ENCODE peak calls at places on chromosomes 5 and 9, in nine cellular contexts. P is left ventricle myocardium inferior, G is kidney tubule cell, Q is GM23248, E is amygdala, I is NCI-H1694, O is GM04504, X is NCI-H1105, U is NCI-H524. F is an unnamed sample.

GRCh38 chr5:36712719-36713118 is 106.3 kb downstream of the SLC1A3 start:
- DNase-seq in P (no peak), G (no peak), Q (no peak), E (no peak), I (no peak), O (no peak), X (no peak), U (no peak), F (no peak)

GRCh38 chr5:112921031-112921832 is 795 bp downstream of the REEP5 start:
- DNase-seq in P (peak), G (peak), Q (peak), E (peak), I (peak), O (peak), X (peak), U (peak), F (peak)

GRCh38 chr9:129781991-129782390 is 21.0 kb upstream of the TOR1B start:
- DNase-seq in P (no peak), G (no peak), Q (no peak), E (no peak), I (no peak), O (no peak), X (no peak), U (no peak), F (no peak)

GRCh38 chr5:19988447-19988846 is 447 bp upstream of the CDH18 start:
- DNase-seq in P (no peak), G (no peak), Q (no peak), E (peak), I (no peak), O (no peak), X (no peak), U (peak), F (no peak)

GRCh38 chr9:133050781-133051180 is 11.0 kb upstream of the CEL start:
- DNase-seq in P (no peak), G (no peak), Q (no peak), E (no peak), I (no peak), O (no peak), X (no peak), U (no peak), F (no peak)

GRCh38 chr9:135262248-135262647 is 174.8 kb downstream of the OLFM1 start:
- DNase-seq in P (no peak), G (no peak), Q (no peak), E (no peak), I (no peak), O (no peak), X (no peak), U (no peak), F (no peak)

GRCh38 chr9:136138566-136138965 is 19.9 kb upstream of the TMEM250 start:
- DNase-seq in P (no peak), G (peak), Q (peak), E (no peak), I (peak), O (no peak), X (peak), U (peak), F (no peak)

GRCh38 chr5:132215329-132215728 is 12.3 kb downstream of the P4HA2 start:
- DNase-seq in P (peak), G (peak), Q (peak), E (peak), I (no peak), O (peak), X (no peak), U (no peak), F (peak)

GRCh38 chr9:136709454-136710109 is 2.8 kb upstream of the DIPK1B start:
- DNase-seq in P (no peak), G (no peak), Q (peak), E (no peak), I (no peak), O (no peak), X (no peak), U (no peak), F (no peak)

GRCh38 chr5:78971998-78972397 is 13.1 kb downstream of the ARSB start:
- DNase-seq in P (no peak), G (no peak), Q (no peak), E (no peak), I (no peak), O (no peak), X (no peak), U (no peak), F (no peak)

F was measured in GOT3.